ENCODE peak calls at places on chromosomes 13 and 19, in eight cellular contexts. K is lower leg skin, A is ovary, B is sigmoid colon, P is Peyer's patch, M is tibial nerve, S is A549, Q is HCT116. H is an unnamed sample.

GRCh38 chr13:27383104-27383921 is 41.1 kb upstream of the GTF3A start:
- DNase-seq in S (peak), B (no peak), M (no peak), Q (peak), K (no peak), A (no peak), P (no peak), H (no peak)

GRCh38 chr13:31073859-31074718 is 87.6 kb downstream of the HSPH1 start:
- DNase-seq in S (no peak), Q (no peak), B (no peak), P (no peak), M (no peak), A (no peak), K (peak), H (no peak)

GRCh38 chr13:21061077-21061945 is at the start of gene LATS2:
- DNase-seq in K (peak), P (peak), A (peak), M (peak), Q (peak), B (peak), S (peak), H (peak)

GRCh38 chr19:30448386-30449130 is 76.4 kb downstream of the ZNF536 start:
- DNase-seq in P (no peak), B (no peak), M (no peak), K (no peak), A (no peak), S (no peak), Q (no peak), H (no peak)

GRCh38 chr13:36712785-36713184 is 39.0 kb downstream of the SERTM1 start:
- DNase-seq in A (no peak), K (no peak), S (no peak), M (no peak), Q (no peak), P (no peak), B (no peak), H (no peak)

GRCh38 chr19:48896191-48896720 is 2.3 kb downstream of the TULP2 start:
- DNase-seq in P (peak), S (no peak), K (peak), Q (no peak), M (peak), B (peak), A (peak), H (no peak)

GRCh38 chr19:7681336-7682174 is 922 bp downstream of the TRAPPC5 start:
- DNase-seq in S (peak), M (peak), Q (peak), P (peak), B (peak), A (peak), K (peak), H (no peak)

GRCh38 chr19:1817553-1818179 is 5.6 kb upstream of the ATP8B3 start:
- DNase-seq in S (no peak), Q (no peak), B (no peak), M (no peak), A (no peak), K (no peak), P (no peak), H (no peak)

GRCh38 chr19:53982056-53982455 is 9.4 kb upstream of the CACNG6 start:
- DNase-seq in K (no peak), B (no peak), Q (no peak), P (no peak), A (no peak), S (no peak), M (no peak), H (no peak)

GRCh38 chr13:35617420-35617819 is 140.9 kb upstream of the MAB21L1 start:
- DNase-seq in A (no peak), K (no peak), P (no peak), Q (no peak), M (no peak), B (no peak), S (no peak), H (no peak)

GRCh38 chr13:46866150-46866549 is 30.7 kb downstream of the HTR2A start:
- DNase-seq in S (peak), P (no peak), B (peak), A (no peak), K (no peak), M (peak), Q (no peak), H (no peak)

GRCh38 chr13:113782472-113782871 is 23.4 kb downstream of the TMEM255B start:
- DNase-seq in M (no peak), P (no peak), K (peak), B (no peak), A (no peak), S (no peak), Q (no peak), H (no peak)

GRCh38 chr13:72696590-72696989 is 30.8 kb downstream of the MZT1 start:
- DNase-seq in Q (peak), S (peak), K (no peak), P (no peak), B (no peak), M (no peak), A (no peak), H (no peak)

GRCh38 chr19:4052114-4052992 is 14.3 kb downstream of the ZBTB7A start:
- DNase-seq in M (no peak), B (peak), Q (no peak), P (peak), A (no peak), S (peak), K (peak), H (peak)

GRCh38 chr19:13835791-13836723 is 40.8 kb downstream of the ZSWIM4 start:
- DNase-seq in K (peak), Q (no peak), B (no peak), P (peak), A (no peak), S (peak), M (no peak), H (no peak)
- TF ChIP-seq POLR2A in K (no peak), Q (no peak), B (no peak), P (no peak), A (no peak), S (no peak), M (no peak), H (no peak)

GRCh38 chr19:46713781-46714522 is 3.0 kb downstream of the PRKD2 start:
- DNase-seq in S (peak), P (peak), Q (peak), M (peak), A (peak), B (peak), K (peak), H (peak)
- TF ChIP-seq POLR2A in S (peak), P (no peak), Q (no peak), M (no peak), A (no peak), B (no peak), K (no peak), H (no peak)

DNA sequence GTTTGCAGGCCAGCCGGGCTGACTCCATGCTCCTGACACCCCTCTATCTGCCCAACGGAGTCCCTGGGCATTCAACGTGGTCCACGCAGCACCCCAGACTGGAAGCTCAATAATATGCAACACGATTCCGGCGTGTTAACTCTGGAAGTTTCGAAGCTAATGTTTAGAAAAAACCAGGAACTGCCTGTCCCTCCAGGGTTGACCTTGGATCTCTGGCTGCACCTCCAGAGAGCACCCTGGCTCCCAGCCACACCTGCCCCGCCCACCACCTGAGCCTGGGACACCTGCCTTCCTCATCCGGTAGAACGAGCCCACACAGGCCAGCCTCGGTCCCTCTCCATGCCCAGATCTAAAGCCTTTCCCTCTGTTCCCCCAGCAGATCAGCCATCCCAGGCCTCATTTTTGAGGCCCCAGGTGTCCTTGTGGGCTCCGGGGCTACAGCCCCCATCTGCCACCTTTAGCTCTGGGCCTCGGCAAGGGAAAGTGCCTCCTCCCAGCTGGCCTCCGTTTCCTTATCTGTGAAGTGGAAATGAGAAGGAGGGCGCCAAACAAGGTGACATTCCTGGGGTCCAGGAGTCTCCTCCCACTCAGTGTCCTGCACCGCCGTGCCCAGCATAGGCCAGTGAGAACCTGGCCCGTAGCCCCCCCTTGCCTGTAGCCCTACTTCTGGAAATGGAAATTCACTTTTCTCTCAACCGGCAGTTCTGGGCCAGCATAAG is 38.7 kb downstream of the KLF2 start:
- DNase-seq in B (no peak), M (no peak), Q (no peak), S (no peak), P (peak), K (no peak), A (no peak), H (no peak)
- TF ChIP-seq POLR2A in B (no peak), M (no peak), Q (no peak), S (no peak), P (peak), K (no peak), A (no peak), H (no peak)

GRCh38 chr19:10568826-10569651 is at the start of gene CDKN2D:
- DNase-seq in P (peak), K (peak), Q (peak), A (peak), B (peak), S (peak), M (peak), H (peak)
- TF ChIP-seq POLR2A in P (peak), K (no peak), Q (no peak), A (peak), B (no peak), S (no peak), M (peak), H (no peak)